ENCODE peak calls at places on chromosomes 13 and 19, in six cellular contexts. Q is mesenchymal stem cell, K is IMR-90, A is mesendoderm, I is H9, T is H1. J is an unnamed sample. For H3K4me1, the result is how much of the 10 kb centered on the place peaks cover.

GRCh38 chr13:114053026-114053425 is 79.2 kb upstream of the C13orf46 start:
- DNase-seq in K (peak), A (no peak), I (no peak), T (no peak), Q (peak), J (no peak)

GRCh38 chr19:29292146-29292545 is 79.2 kb upstream of the UQCRFS1 start:
- DNase-seq in A (peak), I (no peak), K (no peak), Q (no peak), T (no peak), J (no peak)

GRCh38 chr19:48549380-48549779 is 2.6 kb upstream of the SULT2B1 start:
- DNase-seq in T (no peak), I (no peak), Q (no peak), A (no peak), K (no peak), J (no peak)

GRCh38 chr19:55369651-55370304 is 485 bp downstream of the IL11 start:
- DNase-seq in K (peak), I (peak), A (peak), Q (peak), T (peak), J (peak)

GRCh38 chr19:49710372-49710951 is 19.5 kb downstream of the CPT1C start:
- DNase-seq in Q (peak), T (no peak), A (no peak), I (no peak), K (peak), J (no peak)

GRCh38 chr13:82713681-82714405 is 1168.4 kb downstream of the SLITRK1 start:
- DNase-seq in T (no peak), A (no peak), K (peak), I (no peak), Q (no peak), J (no peak)

GRCh38 chr19:54136086-54136863 is 1.3 kb upstream of the CNOT3 start:
- DNase-seq in A (peak), T (no peak), I (no peak), Q (no peak), K (peak), J (no peak)

GRCh38 chr19:7351861-7352260 is 3.1 kb downstream of the ARHGEF18 start:
- DNase-seq in I (no peak), Q (no peak), A (no peak), K (no peak), T (no peak), J (no peak)

DNA sequence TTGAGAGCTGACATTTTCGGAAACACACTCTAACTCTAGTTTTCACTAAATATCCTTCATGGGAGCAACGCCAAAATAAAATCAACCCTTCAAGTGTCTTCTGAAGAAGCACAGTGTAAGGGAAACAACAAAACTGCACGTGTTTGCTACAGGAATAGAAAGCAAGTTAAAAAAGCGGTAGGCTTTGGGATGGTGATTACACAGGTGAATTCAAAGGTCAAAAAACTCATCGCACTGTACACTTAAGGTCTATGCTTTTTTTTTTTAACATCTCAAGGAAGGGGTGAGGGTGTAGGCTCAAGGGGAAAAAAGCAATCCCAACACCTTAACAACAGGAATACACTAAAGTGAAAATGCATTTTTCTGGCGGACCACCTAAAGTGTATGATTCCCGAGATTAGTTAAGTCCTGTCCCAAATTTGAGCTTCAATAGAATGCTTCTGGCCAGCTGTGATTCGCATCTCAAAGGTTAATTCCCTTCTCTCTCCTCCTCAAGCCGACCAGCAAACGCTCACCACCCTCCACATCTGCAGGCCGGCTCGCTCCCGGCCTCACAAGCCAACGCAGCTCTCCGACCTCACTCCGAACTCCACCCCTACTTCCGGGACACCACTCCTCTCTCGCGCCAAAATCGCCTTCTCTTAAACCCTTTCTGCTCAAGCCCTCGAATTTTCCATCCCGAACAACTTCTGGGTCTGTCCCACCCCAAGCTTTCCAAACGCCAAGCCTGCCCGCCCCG is 1.1 kb downstream of the ARGLU1 start:
- DNase-seq in K (peak), I (peak), Q (peak), T (no peak), A (peak), J (no peak)
- H2BK5ac ChIP-seq in K (peak), I (peak), Q (no peak), T (peak), A (no peak), J (peak)

DNA sequence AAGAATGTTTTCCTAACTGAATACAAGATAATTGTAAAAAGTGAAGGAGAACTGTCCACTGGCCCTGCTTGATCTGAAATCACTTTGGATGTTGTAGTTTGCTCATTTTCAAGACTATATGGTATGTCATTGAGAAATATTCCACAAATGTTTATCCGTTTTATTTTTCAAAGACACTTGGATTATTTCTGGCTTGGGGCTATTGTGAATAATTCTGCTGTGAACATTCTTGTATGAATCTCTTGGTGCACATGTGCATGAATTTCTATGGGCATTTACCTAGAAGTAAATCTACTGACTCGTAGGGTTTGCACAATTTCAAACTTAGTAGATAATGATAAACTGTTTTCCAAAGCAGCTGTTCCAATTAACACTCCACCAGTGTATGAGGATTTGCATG is 8.6 kb downstream of the RXFP2 start:
- DNase-seq in T (no peak), I (no peak), K (no peak), A (no peak), Q (no peak), J (no peak)
- H2BK15ac ChIP-seq in T (no peak), I (no peak), K (no peak), A (no peak), Q (no peak), J (no peak)

GRCh38 chr19:801861-802496 is 4.7 kb downstream of the PTBP1 start:
- DNase-seq in I (peak), K (peak), Q (no peak), T (no peak), A (no peak), J (no peak)

GRCh38 chr19:802888-803561 is 5.8 kb downstream of the PTBP1 start:
- DNase-seq in T (no peak), I (peak), Q (no peak), A (no peak), K (no peak), J (no peak)

GRCh38 chr19:800360-801029 is 3.2 kb downstream of the PTBP1 start:
- DNase-seq in K (no peak), T (no peak), I (no peak), A (no peak), Q (no peak), J (no peak)

GRCh38 chr19:802497-802887 is 5.2 kb downstream of the PTBP1 start:
- DNase-seq in T (no peak), K (no peak), Q (no peak), I (peak), A (no peak), J (no peak)

DNA sequence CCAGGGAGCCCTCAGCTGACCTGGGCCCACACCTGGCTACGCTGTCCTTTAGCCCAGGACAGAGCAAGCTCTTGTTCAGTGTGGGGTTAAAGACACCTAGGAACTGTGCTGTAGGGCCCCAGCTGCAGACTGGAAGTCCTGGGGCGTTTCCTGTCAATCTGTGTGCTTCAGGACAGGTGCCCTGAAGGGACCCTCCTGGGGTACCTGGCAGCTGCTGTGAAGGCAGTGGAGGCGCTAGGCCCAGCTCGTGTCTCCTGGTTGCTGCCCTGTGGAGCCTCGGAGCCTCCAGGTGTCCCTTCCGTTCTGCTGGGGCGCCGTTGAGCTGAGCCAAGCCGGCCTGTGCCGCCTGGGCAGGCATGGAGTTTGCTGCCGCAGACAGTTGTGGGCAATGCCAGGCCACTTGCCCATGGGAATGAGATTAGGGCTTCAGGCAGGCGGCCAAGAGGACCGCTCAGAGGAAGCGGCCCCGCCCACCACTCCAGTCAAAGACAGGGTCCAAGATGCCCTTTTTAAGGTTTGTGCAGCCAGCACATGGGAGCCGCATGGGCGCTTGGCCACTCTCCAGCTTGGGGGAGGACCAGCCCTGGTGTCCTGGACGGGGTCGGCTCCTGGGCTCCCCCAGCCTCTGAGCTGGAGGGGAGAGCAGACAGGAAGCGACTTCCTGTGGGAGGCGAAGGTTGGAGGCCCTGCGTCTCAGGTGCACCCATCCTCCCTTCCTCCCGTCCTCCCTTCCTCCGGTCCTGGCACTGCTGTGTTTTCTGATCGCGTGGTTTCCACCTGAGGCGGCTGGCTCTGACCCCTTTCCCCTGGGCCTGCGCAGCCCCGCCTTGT is 4.0 kb downstream of the PTBP1 start:
- DNase-seq in I (no peak), K (no peak), T (no peak), Q (no peak), A (no peak), J (no peak)
- H3K4me1 ChIP-seq in I (under half), K (under half), T (under half), Q (under half), A (under half), J (under half)

DNA sequence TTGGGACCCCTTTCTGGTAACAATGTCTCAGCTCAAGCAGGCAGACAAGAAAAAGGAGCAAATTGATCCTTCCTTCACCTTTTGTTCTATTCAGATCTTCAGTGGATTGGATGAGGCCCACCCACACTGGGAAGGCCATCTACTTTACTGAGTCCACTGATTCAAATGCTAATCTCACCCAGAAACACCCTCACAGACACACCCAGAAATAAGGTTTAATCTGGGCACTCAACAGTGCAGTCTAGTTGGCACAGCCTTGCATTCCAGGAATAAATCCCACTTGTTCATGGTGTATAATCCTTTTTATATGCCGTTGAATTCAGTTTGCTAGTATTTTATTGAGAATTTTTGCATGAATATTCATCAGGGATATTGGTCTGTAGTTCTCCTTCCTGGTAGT is 148.4 kb downstream of the COG6 start:
- DNase-seq in T (no peak), I (no peak), Q (no peak), A (no peak), K (no peak), J (no peak)
- H2BK5ac ChIP-seq in T (no peak), I (no peak), Q (no peak), A (no peak), K (no peak), J (no peak)

GRCh38 chr13:29693297-29693945 is 97.9 kb upstream of the SLC7A1 start:
- DNase-seq in Q (no peak), I (no peak), T (no peak), K (no peak), A (no peak), J (no peak)
- H2BK15ac ChIP-seq in Q (no peak), I (no peak), T (no peak), K (no peak), A (no peak), J (no peak)

DNA sequence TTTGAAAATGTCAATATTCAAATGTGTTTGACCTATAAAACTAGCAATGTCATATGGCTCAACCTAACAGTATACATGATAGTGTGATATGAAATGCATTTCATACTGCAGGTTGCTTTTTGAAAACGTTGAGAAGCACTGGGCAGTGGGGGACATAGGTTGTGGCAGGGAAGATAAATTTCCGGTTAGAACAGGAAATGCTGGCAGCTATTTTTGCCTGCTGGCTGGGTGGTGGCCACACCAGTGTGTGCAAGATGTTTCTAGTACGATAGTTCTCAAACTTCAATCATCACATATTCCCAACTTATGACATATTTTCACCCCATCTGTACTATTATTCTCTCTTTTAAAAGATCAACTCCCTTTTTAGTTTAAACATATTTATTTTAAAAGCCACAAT is 17.2 kb downstream of the FXYD5 start:
- DNase-seq in I (no peak), T (no peak), Q (no peak), A (no peak), K (no peak), J (no peak)
- H3K4me1 ChIP-seq in I (under half), T (under half), Q (under half), A (under half), K (under half), J (under half)